ENCODE peak calls at places on chromosomes 16 and 17, in ten cellular contexts. One of them, this sample, is unnamed.

GRCh38 chr17:66431910-66432309 is 129.5 kb downstream of the PRKCA start:
- DNase-seq in activated CD8-positive, alpha-beta T cell treated with anti-CD3 and anti-CD28 coated beads for 36 hours: no peak
- DNase-seq in adipocyte: peak
- DNase-seq in lower leg skin: no peak
- DNase-seq in non-pigmented ciliary epithelial cell: peak
- DNase-seq in activated T-helper 9 cell treated with anti-CD3 and anti-CD28 coated beads, Interleukin-2, amount 50 U/mL, for 16 hours: no peak
- DNase-seq in hepatocyte: no peak
- DNase-seq in NCI-H510A: no peak
- DNase-seq in activated CD8-positive, alpha-beta memory T cell treated with anti-CD3 and anti-CD28 coated beads, Interleukin-2, amount 50 U/mL, for 48 hours: no peak
- DNase-seq in HAP-1: no peak
- DNase-seq in this sample: no peak

GRCh38 chr17:76716834-76717205 is 6.1 kb upstream of the MXRA7 start:
- DNase-seq in activated CD8-positive, alpha-beta T cell treated with anti-CD3 and anti-CD28 coated beads for 36 hours: no peak
- DNase-seq in adipocyte: peak
- DNase-seq in lower leg skin: no peak
- DNase-seq in non-pigmented ciliary epithelial cell: peak
- DNase-seq in activated T-helper 9 cell treated with anti-CD3 and anti-CD28 coated beads, Interleukin-2, amount 50 U/mL, for 16 hours: no peak
- DNase-seq in hepatocyte: no peak
- DNase-seq in NCI-H510A: no peak
- DNase-seq in activated CD8-positive, alpha-beta memory T cell treated with anti-CD3 and anti-CD28 coated beads, Interleukin-2, amount 50 U/mL, for 48 hours: no peak
- DNase-seq in HAP-1: no peak
- DNase-seq in this sample: no peak

GRCh38 chr16:66315210-66315825 is 51.2 kb upstream of the CDH5 start:
- DNase-seq in activated CD8-positive, alpha-beta T cell treated with anti-CD3 and anti-CD28 coated beads for 36 hours: peak
- DNase-seq in adipocyte: peak
- DNase-seq in lower leg skin: peak
- DNase-seq in non-pigmented ciliary epithelial cell: peak
- DNase-seq in activated T-helper 9 cell treated with anti-CD3 and anti-CD28 coated beads, Interleukin-2, amount 50 U/mL, for 16 hours: peak
- DNase-seq in hepatocyte: peak
- DNase-seq in NCI-H510A: peak
- DNase-seq in activated CD8-positive, alpha-beta memory T cell treated with anti-CD3 and anti-CD28 coated beads, Interleukin-2, amount 50 U/mL, for 48 hours: peak
- DNase-seq in HAP-1: peak
- DNase-seq in this sample: peak

GRCh38 chr17:78142113-78142861 is 3.9 kb upstream of the C17orf99 start:
- DNase-seq in activated CD8-positive, alpha-beta T cell treated with anti-CD3 and anti-CD28 coated beads for 36 hours: peak
- DNase-seq in adipocyte: no peak
- DNase-seq in lower leg skin: peak
- DNase-seq in non-pigmented ciliary epithelial cell: no peak
- DNase-seq in activated T-helper 9 cell treated with anti-CD3 and anti-CD28 coated beads, Interleukin-2, amount 50 U/mL, for 16 hours: no peak
- DNase-seq in hepatocyte: peak
- DNase-seq in NCI-H510A: peak
- DNase-seq in activated CD8-positive, alpha-beta memory T cell treated with anti-CD3 and anti-CD28 coated beads, Interleukin-2, amount 50 U/mL, for 48 hours: no peak
- DNase-seq in HAP-1: no peak
- DNase-seq in this sample: peak

GRCh38 chr16:67843343-67843765 is 1.2 kb downstream of the THAP11 start:
- DNase-seq in activated CD8-positive, alpha-beta T cell treated with anti-CD3 and anti-CD28 coated beads for 36 hours: no peak
- DNase-seq in adipocyte: peak
- DNase-seq in lower leg skin: no peak
- DNase-seq in non-pigmented ciliary epithelial cell: no peak
- DNase-seq in activated T-helper 9 cell treated with anti-CD3 and anti-CD28 coated beads, Interleukin-2, amount 50 U/mL, for 16 hours: no peak
- DNase-seq in hepatocyte: no peak
- DNase-seq in NCI-H510A: no peak
- DNase-seq in activated CD8-positive, alpha-beta memory T cell treated with anti-CD3 and anti-CD28 coated beads, Interleukin-2, amount 50 U/mL, for 48 hours: no peak
- DNase-seq in HAP-1: no peak
- DNase-seq in this sample: no peak

GRCh38 chr17:35095741-35096140 is 23.9 kb downstream of the RAD51D start:
- DNase-seq in activated CD8-positive, alpha-beta T cell treated with anti-CD3 and anti-CD28 coated beads for 36 hours: no peak
- DNase-seq in adipocyte: no peak
- DNase-seq in lower leg skin: no peak
- DNase-seq in non-pigmented ciliary epithelial cell: no peak
- DNase-seq in activated T-helper 9 cell treated with anti-CD3 and anti-CD28 coated beads, Interleukin-2, amount 50 U/mL, for 16 hours: no peak
- DNase-seq in hepatocyte: no peak
- DNase-seq in NCI-H510A: no peak
- DNase-seq in activated CD8-positive, alpha-beta memory T cell treated with anti-CD3 and anti-CD28 coated beads, Interleukin-2, amount 50 U/mL, for 48 hours: no peak
- DNase-seq in HAP-1: no peak
- DNase-seq in this sample: no peak

GRCh38 chr16:54242199-54242598 is 44.4 kb downstream of the IRX3 start:
- DNase-seq in activated CD8-positive, alpha-beta T cell treated with anti-CD3 and anti-CD28 coated beads for 36 hours: peak
- DNase-seq in adipocyte: no peak
- DNase-seq in lower leg skin: no peak
- DNase-seq in non-pigmented ciliary epithelial cell: no peak
- DNase-seq in activated T-helper 9 cell treated with anti-CD3 and anti-CD28 coated beads, Interleukin-2, amount 50 U/mL, for 16 hours: no peak
- DNase-seq in hepatocyte: no peak
- DNase-seq in NCI-H510A: no peak
- DNase-seq in activated CD8-positive, alpha-beta memory T cell treated with anti-CD3 and anti-CD28 coated beads, Interleukin-2, amount 50 U/mL, for 48 hours: no peak
- DNase-seq in HAP-1: peak
- DNase-seq in this sample: peak

GRCh38 chr17:63880706-63881105 is 1.0 kb downstream of the GH2 start:
- DNase-seq in activated CD8-positive, alpha-beta T cell treated with anti-CD3 and anti-CD28 coated beads for 36 hours: no peak
- DNase-seq in adipocyte: no peak
- DNase-seq in lower leg skin: no peak
- DNase-seq in non-pigmented ciliary epithelial cell: no peak
- DNase-seq in activated T-helper 9 cell treated with anti-CD3 and anti-CD28 coated beads, Interleukin-2, amount 50 U/mL, for 16 hours: no peak
- DNase-seq in hepatocyte: no peak
- DNase-seq in NCI-H510A: no peak
- DNase-seq in activated CD8-positive, alpha-beta memory T cell treated with anti-CD3 and anti-CD28 coated beads, Interleukin-2, amount 50 U/mL, for 48 hours: peak
- DNase-seq in HAP-1: no peak
- DNase-seq in this sample: no peak

GRCh38 chr16:7316266-7316888 is 16.3 kb upstream of the RBFOX1 start:
- DNase-seq in activated CD8-positive, alpha-beta T cell treated with anti-CD3 and anti-CD28 coated beads for 36 hours: no peak
- DNase-seq in adipocyte: no peak
- DNase-seq in lower leg skin: no peak
- DNase-seq in non-pigmented ciliary epithelial cell: no peak
- DNase-seq in activated T-helper 9 cell treated with anti-CD3 and anti-CD28 coated beads, Interleukin-2, amount 50 U/mL, for 16 hours: no peak
- DNase-seq in hepatocyte: peak
- DNase-seq in NCI-H510A: no peak
- DNase-seq in activated CD8-positive, alpha-beta memory T cell treated with anti-CD3 and anti-CD28 coated beads, Interleukin-2, amount 50 U/mL, for 48 hours: no peak
- DNase-seq in HAP-1: no peak
- DNase-seq in this sample: no peak

GRCh38 chr17:57902117-57902799 is 52.4 kb upstream of the MRPS23 start:
- DNase-seq in activated CD8-positive, alpha-beta T cell treated with anti-CD3 and anti-CD28 coated beads for 36 hours: no peak
- DNase-seq in adipocyte: no peak
- DNase-seq in lower leg skin: no peak
- DNase-seq in non-pigmented ciliary epithelial cell: no peak
- DNase-seq in activated T-helper 9 cell treated with anti-CD3 and anti-CD28 coated beads, Interleukin-2, amount 50 U/mL, for 16 hours: no peak
- DNase-seq in hepatocyte: no peak
- DNase-seq in NCI-H510A: no peak
- DNase-seq in activated CD8-positive, alpha-beta memory T cell treated with anti-CD3 and anti-CD28 coated beads, Interleukin-2, amount 50 U/mL, for 48 hours: no peak
- DNase-seq in HAP-1: no peak
- DNase-seq in this sample: no peak

GRCh38 chr17:3030096-3030495 is 33.3 kb downstream of the OR1D5 start:
- DNase-seq in activated CD8-positive, alpha-beta T cell treated with anti-CD3 and anti-CD28 coated beads for 36 hours: no peak
- DNase-seq in adipocyte: peak
- DNase-seq in lower leg skin: no peak
- DNase-seq in non-pigmented ciliary epithelial cell: no peak
- DNase-seq in activated T-helper 9 cell treated with anti-CD3 and anti-CD28 coated beads, Interleukin-2, amount 50 U/mL, for 16 hours: no peak
- DNase-seq in hepatocyte: no peak
- DNase-seq in NCI-H510A: no peak
- DNase-seq in activated CD8-positive, alpha-beta memory T cell treated with anti-CD3 and anti-CD28 coated beads, Interleukin-2, amount 50 U/mL, for 48 hours: no peak
- DNase-seq in HAP-1: no peak
- DNase-seq in this sample: no peak

GRCh38 chr16:48613061-48613957 is 3.3 kb upstream of the N4BP1 start:
- DNase-seq in activated CD8-positive, alpha-beta T cell treated with anti-CD3 and anti-CD28 coated beads for 36 hours: peak
- DNase-seq in adipocyte: peak
- DNase-seq in lower leg skin: no peak
- DNase-seq in non-pigmented ciliary epithelial cell: no peak
- DNase-seq in activated T-helper 9 cell treated with anti-CD3 and anti-CD28 coated beads, Interleukin-2, amount 50 U/mL, for 16 hours: peak
- DNase-seq in hepatocyte: peak
- DNase-seq in NCI-H510A: no peak
- DNase-seq in activated CD8-positive, alpha-beta memory T cell treated with anti-CD3 and anti-CD28 coated beads, Interleukin-2, amount 50 U/mL, for 48 hours: no peak
- DNase-seq in HAP-1: no peak
- DNase-seq in this sample: no peak

GRCh38 chr16:65099607-65100006 is 22.3 kb downstream of the CDH11 start:
- DNase-seq in activated CD8-positive, alpha-beta T cell treated with anti-CD3 and anti-CD28 coated beads for 36 hours: no peak
- DNase-seq in adipocyte: no peak
- DNase-seq in lower leg skin: no peak
- DNase-seq in non-pigmented ciliary epithelial cell: no peak
- DNase-seq in activated T-helper 9 cell treated with anti-CD3 and anti-CD28 coated beads, Interleukin-2, amount 50 U/mL, for 16 hours: no peak
- DNase-seq in hepatocyte: no peak
- DNase-seq in NCI-H510A: no peak
- DNase-seq in activated CD8-positive, alpha-beta memory T cell treated with anti-CD3 and anti-CD28 coated beads, Interleukin-2, amount 50 U/mL, for 48 hours: no peak
- DNase-seq in HAP-1: no peak
- DNase-seq in this sample: no peak